ENCODE peak calls at places on chromosomes 4 and X, in five cellular contexts. One of them, this sample, is unnamed.

GRCh38 chr4:20109395-20109794 is 142.3 kb upstream of the SLIT2 start:
- DNase-seq in GM20000: no peak
- DNase-seq in spleen: no peak
- DNase-seq in heart left ventricle: no peak
- DNase-seq in mammary epithelial cell: no peak
- DNase-seq in this sample: no peak

GRCh38 chr4:95289028-95289634 is 259.6 kb downstream of the UNC5C start:
- DNase-seq in GM20000: no peak
- DNase-seq in spleen: no peak
- DNase-seq in heart left ventricle: no peak
- DNase-seq in mammary epithelial cell: peak
- DNase-seq in this sample: no peak

GRCh38 chr4:13521047-13521446 is 23.3 kb downstream of the NKX3-2 start:
- DNase-seq in GM20000: no peak
- DNase-seq in spleen: no peak
- DNase-seq in heart left ventricle: no peak
- DNase-seq in mammary epithelial cell: no peak
- DNase-seq in this sample: no peak

GRCh38 chr4:81756973-81757372 is 285.3 kb upstream of the RASGEF1B start:
- DNase-seq in GM20000: peak
- DNase-seq in spleen: no peak
- DNase-seq in heart left ventricle: no peak
- DNase-seq in mammary epithelial cell: no peak
- DNase-seq in this sample: no peak

GRCh38 chr4:26088433-26088928 is 174.5 kb downstream of the SMIM20 start:
- DNase-seq in GM20000: peak
- DNase-seq in spleen: no peak
- DNase-seq in heart left ventricle: no peak
- DNase-seq in mammary epithelial cell: peak
- DNase-seq in this sample: peak

GRCh38 chr4:165651901-165652300 is 221.1 kb upstream of the TLL1 start:
- DNase-seq in GM20000: no peak
- DNase-seq in spleen: no peak
- DNase-seq in heart left ventricle: no peak
- DNase-seq in mammary epithelial cell: no peak
- DNase-seq in this sample: no peak

GRCh38 chrX:14529288-14529989 is at the start of gene GLRA2:
- DNase-seq in GM20000: peak
- DNase-seq in spleen: no peak
- DNase-seq in heart left ventricle: no peak
- DNase-seq in mammary epithelial cell: peak
- DNase-seq in this sample: no peak

GRCh38 chrX:41273638-41274037 is 60.3 kb upstream of the DDX3X start:
- DNase-seq in GM20000: no peak
- DNase-seq in spleen: no peak
- DNase-seq in heart left ventricle: no peak
- DNase-seq in mammary epithelial cell: peak
- DNase-seq in this sample: no peak

GRCh38 chr4:62260256-62260655 is 1060.1 kb downstream of the ADGRL3 start:
- DNase-seq in GM20000: no peak
- DNase-seq in spleen: no peak
- DNase-seq in heart left ventricle: no peak
- DNase-seq in mammary epithelial cell: no peak
- DNase-seq in this sample: no peak

GRCh38 chrX:38639730-38640129 is 78.4 kb downstream of the TSPAN7 start:
- DNase-seq in GM20000: no peak
- DNase-seq in spleen: no peak
- DNase-seq in heart left ventricle: no peak
- DNase-seq in mammary epithelial cell: no peak
- DNase-seq in this sample: no peak

GRCh38 chrX:133523094-133523493 is 107.8 kb upstream of the GPC4 start:
- DNase-seq in GM20000: no peak
- DNase-seq in spleen: no peak
- DNase-seq in heart left ventricle: no peak
- DNase-seq in mammary epithelial cell: peak
- DNase-seq in this sample: no peak

GRCh38 chr4:169774466-169775445 is 17.0 kb upstream of the HPF1 start:
- DNase-seq in GM20000: no peak
- DNase-seq in spleen: peak
- DNase-seq in heart left ventricle: no peak
- DNase-seq in mammary epithelial cell: no peak
- DNase-seq in this sample: peak
- TF ChIP-seq CTCF in GM20000: no peak
- TF ChIP-seq CTCF in spleen: no peak
- TF ChIP-seq CTCF in heart left ventricle: peak
- TF ChIP-seq CTCF in mammary epithelial cell: no peak
- TF ChIP-seq CTCF in this sample: peak

GRCh38 chrX:3257471-3257870 is 89.0 kb downstream of the MXRA5 start:
- DNase-seq in GM20000: no peak
- DNase-seq in spleen: no peak
- DNase-seq in heart left ventricle: no peak
- DNase-seq in mammary epithelial cell: no peak
- DNase-seq in this sample: no peak

GRCh38 chrX:3256868-3257267 is 89.6 kb downstream of the MXRA5 start:
- DNase-seq in GM20000: no peak
- DNase-seq in spleen: no peak
- DNase-seq in heart left ventricle: peak
- DNase-seq in mammary epithelial cell: no peak
- DNase-seq in this sample: no peak

GRCh38 chrX:3250946-3251345 is 95.5 kb downstream of the MXRA5 start:
- DNase-seq in GM20000: no peak
- DNase-seq in spleen: no peak
- DNase-seq in heart left ventricle: no peak
- DNase-seq in mammary epithelial cell: no peak
- DNase-seq in this sample: no peak

DNA sequence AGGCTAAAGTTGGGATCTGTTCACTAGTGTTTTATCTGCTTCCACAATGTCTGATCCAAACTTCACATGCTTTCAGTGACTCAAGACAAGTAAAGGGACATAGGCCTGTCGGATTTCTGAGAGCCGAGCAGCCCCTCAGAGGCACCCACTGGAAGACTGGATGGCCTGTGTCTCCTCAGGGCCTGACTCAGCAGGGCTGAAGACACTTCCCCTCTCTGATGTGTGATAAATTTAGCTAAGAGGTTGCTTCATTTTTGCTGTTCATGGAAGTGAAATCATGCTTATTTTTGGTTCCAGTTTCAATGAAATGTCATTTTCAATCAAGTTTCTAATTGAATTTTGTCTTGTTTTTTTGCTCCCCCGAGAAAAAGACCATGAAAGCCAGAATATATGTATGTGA is 93.7 kb downstream of the MXRA5 start:
- DNase-seq in GM20000: peak
- DNase-seq in spleen: no peak
- DNase-seq in heart left ventricle: no peak
- DNase-seq in mammary epithelial cell: no peak
- DNase-seq in this sample: no peak
- TF ChIP-seq CTCF in GM20000: no peak
- TF ChIP-seq CTCF in spleen: no peak
- TF ChIP-seq CTCF in heart left ventricle: no peak
- TF ChIP-seq CTCF in mammary epithelial cell: no peak
- TF ChIP-seq CTCF in this sample: no peak

GRCh38 chr4:68245594-68245993 is at the start of gene TMPRSS11B:
- DNase-seq in GM20000: no peak
- DNase-seq in spleen: no peak
- DNase-seq in heart left ventricle: no peak
- DNase-seq in mammary epithelial cell: no peak
- DNase-seq in this sample: no peak
- TF ChIP-seq CTCF in GM20000: no peak
- TF ChIP-seq CTCF in spleen: no peak
- TF ChIP-seq CTCF in heart left ventricle: no peak
- TF ChIP-seq CTCF in mammary epithelial cell: no peak
- TF ChIP-seq CTCF in this sample: no peak

DNA sequence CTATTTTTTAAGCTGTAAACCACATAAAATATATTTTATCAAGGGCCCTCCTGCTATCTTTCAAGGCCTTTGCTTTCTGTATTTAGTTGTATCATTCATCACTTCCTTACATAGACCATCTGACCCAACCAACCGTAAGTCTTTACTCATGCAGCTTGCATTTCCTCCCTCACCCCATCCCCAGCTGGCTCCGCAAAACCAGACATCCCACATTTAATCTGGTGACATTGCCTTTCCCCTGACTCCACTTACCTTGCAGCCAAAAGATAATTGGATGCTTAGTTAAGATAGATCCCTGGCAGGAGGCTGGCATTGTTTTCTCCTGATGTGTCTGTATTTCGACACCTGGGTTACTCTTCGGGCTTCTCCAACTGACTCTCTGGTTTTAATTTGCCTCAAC is 183.7 kb upstream of the LDB2 start:
- DNase-seq in GM20000: no peak
- DNase-seq in spleen: no peak
- DNase-seq in heart left ventricle: no peak
- DNase-seq in mammary epithelial cell: no peak
- DNase-seq in this sample: no peak
- TF ChIP-seq CTCF in GM20000: no peak
- TF ChIP-seq CTCF in spleen: no peak
- TF ChIP-seq CTCF in heart left ventricle: no peak
- TF ChIP-seq CTCF in mammary epithelial cell: no peak
- TF ChIP-seq CTCF in this sample: no peak

GRCh38 chrX:153728095-153728494 is 3.4 kb downstream of the ABCD1 start:
- DNase-seq in GM20000: no peak
- DNase-seq in spleen: peak
- DNase-seq in heart left ventricle: no peak
- DNase-seq in mammary epithelial cell: no peak
- DNase-seq in this sample: no peak
- TF ChIP-seq CTCF in GM20000: no peak
- TF ChIP-seq CTCF in spleen: no peak
- TF ChIP-seq CTCF in heart left ventricle: no peak
- TF ChIP-seq CTCF in mammary epithelial cell: no peak
- TF ChIP-seq CTCF in this sample: no peak

GRCh38 chrX:71603618-71604017 is 14.7 kb downstream of the CXCR3 start:
- DNase-seq in GM20000: no peak
- DNase-seq in spleen: no peak
- DNase-seq in heart left ventricle: no peak
- DNase-seq in mammary epithelial cell: no peak
- DNase-seq in this sample: no peak
- TF ChIP-seq CTCF in GM20000: no peak
- TF ChIP-seq CTCF in spleen: no peak
- TF ChIP-seq CTCF in heart left ventricle: no peak
- TF ChIP-seq CTCF in mammary epithelial cell: no peak
- TF ChIP-seq CTCF in this sample: no peak

GRCh38 chr4:137455647-137456321 is 76.5 kb downstream of the PCDH18 start:
- DNase-seq in GM20000: no peak
- DNase-seq in spleen: no peak
- DNase-seq in heart left ventricle: no peak
- DNase-seq in mammary epithelial cell: no peak
- DNase-seq in this sample: no peak
- TF ChIP-seq CTCF in GM20000: no peak
- TF ChIP-seq CTCF in spleen: no peak
- TF ChIP-seq CTCF in heart left ventricle: no peak
- TF ChIP-seq CTCF in mammary epithelial cell: no peak
- TF ChIP-seq CTCF in this sample: no peak

GRCh38 chr4:152372444-152372843 is 163.4 kb downstream of the FBXW7 start:
- DNase-seq in GM20000: no peak
- DNase-seq in spleen: no peak
- DNase-seq in heart left ventricle: no peak
- DNase-seq in mammary epithelial cell: no peak
- DNase-seq in this sample: no peak

GRCh38 chr4:152374606-152375285 is 161.1 kb downstream of the FBXW7 start:
- DNase-seq in GM20000: no peak
- DNase-seq in spleen: no peak
- DNase-seq in heart left ventricle: no peak
- DNase-seq in mammary epithelial cell: no peak
- DNase-seq in this sample: no peak

GRCh38 chr4:152374153-152374552 is 161.7 kb downstream of the FBXW7 start:
- DNase-seq in GM20000: no peak
- DNase-seq in spleen: no peak
- DNase-seq in heart left ventricle: no peak
- DNase-seq in mammary epithelial cell: no peak
- DNase-seq in this sample: no peak

GRCh38 chr4:152369203-152369902 is 166.5 kb downstream of the FBXW7 start:
- DNase-seq in GM20000: no peak
- DNase-seq in spleen: no peak
- DNase-seq in heart left ventricle: no peak
- DNase-seq in mammary epithelial cell: no peak
- DNase-seq in this sample: no peak

DNA sequence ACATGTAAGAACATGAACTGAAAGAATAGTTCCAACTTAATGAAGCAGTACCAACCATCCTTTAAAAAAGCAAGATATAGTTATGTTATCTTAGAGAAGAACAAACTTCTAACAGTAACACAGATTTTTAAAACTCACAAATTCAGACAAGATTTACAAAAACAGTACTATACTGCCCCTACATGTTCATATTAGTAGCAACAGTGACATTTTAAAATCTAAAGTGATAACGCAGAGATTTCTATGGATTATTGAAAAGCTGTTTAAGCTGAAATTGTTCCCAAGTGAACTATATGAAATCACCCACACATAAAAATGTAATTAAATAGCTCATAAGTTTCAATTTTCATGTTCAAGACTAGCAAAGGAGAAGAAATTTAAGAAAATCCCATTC is 166.0 kb downstream of the FBXW7 start:
- DNase-seq in GM20000: no peak
- DNase-seq in spleen: no peak
- DNase-seq in heart left ventricle: no peak
- DNase-seq in mammary epithelial cell: no peak
- DNase-seq in this sample: no peak
- TF ChIP-seq CTCF in GM20000: no peak
- TF ChIP-seq CTCF in spleen: peak
- TF ChIP-seq CTCF in heart left ventricle: peak
- TF ChIP-seq CTCF in mammary epithelial cell: peak
- TF ChIP-seq CTCF in this sample: no peak